ENCODE peak calls at places on chromosomes 11 and 22, in five cellular contexts. P, E, H, M and F are unnamed samples.

GRCh38 chr11:62105611-62106245 is 18.1 kb upstream of the INCENP start:
- DNase-seq in P (no peak), E (peak; percentile 69), H (no peak), M (no peak), F (peak; percentile 74)

GRCh38 chr22:48057116-48057835 is 1294.8 kb downstream of the TBC1D22A start:
- DNase-seq in P (no peak), E (no peak), H (no peak), M (no peak), F (no peak)

GRCh38 chr11:3995307-3995706 is 99.3 kb upstream of the RRM1 start:
- DNase-seq in P (no peak), E (no peak), H (no peak), M (no peak), F (no peak)

GRCh38 chr22:38191746-38192474 is 9.9 kb upstream of the MAFF start:
- DNase-seq in P (no peak), E (no peak), H (no peak), M (no peak), F (no peak)

GRCh38 chr22:49807780-49808708 is 19.6 kb downstream of the BRD1 start:
- DNase-seq in P (no peak), E (peak; percentile 36), H (no peak), M (no peak), F (no peak)

GRCh38 chr11:6545917-6546605 is 49.0 kb downstream of the DNHD1 start:
- DNase-seq in P (no peak), E (no peak), H (peak; percentile 61), M (no peak), F (no peak)

GRCh38 chr11:17382046-17382728 is 6.3 kb downstream of the KCNJ11 start:
- DNase-seq in P (no peak), E (no peak), H (no peak), M (no peak), F (peak; percentile 32)

GRCh38 chr11:128397362-128397761 is 190.0 kb downstream of the ETS1 start:
- DNase-seq in P (no peak), E (no peak), H (no peak), M (no peak), F (no peak)

GRCh38 chr11:62395885-62396778 is 22.7 kb upstream of the SCGB1A1 start:
- DNase-seq in P (no peak), E (no peak), H (no peak), M (no peak), F (no peak)

GRCh38 chr11:70556884-70557741 is 158.8 kb downstream of the CTTN start:
- DNase-seq in P (no peak), E (peak; percentile 8), H (no peak), M (no peak), F (no peak)

GRCh38 chr11:65552413-65552951 is 5.7 kb downstream of the LTBP3 start:
- DNase-seq in P (no peak), E (no peak), H (no peak), M (no peak), F (no peak)

GRCh38 chr11:33376331-33377099 is 119.3 kb downstream of the HIPK3 start:
- DNase-seq in P (no peak), E (peak; percentile 24), H (no peak), M (no peak), F (no peak)

DNA sequence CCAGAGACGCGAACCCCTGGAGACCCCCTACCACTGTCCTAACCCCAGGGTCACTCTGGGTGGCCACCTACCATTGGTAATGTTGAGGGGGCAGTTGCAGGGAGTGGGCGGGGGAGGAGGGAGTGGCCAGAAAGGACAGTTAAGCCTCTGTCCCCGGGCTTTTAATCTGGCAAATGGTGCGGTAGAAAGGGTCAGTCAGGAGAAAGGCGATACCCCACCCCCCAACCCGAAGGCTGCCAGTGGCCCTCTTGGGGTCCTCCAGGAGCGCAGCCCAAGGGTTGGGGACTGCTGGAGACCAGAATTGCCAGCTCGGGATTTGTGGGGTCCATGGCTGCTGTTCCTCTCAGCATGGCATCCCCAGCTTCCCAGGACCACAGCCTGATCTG is 742 bp downstream of the P2RY2 start:
- DNase-seq in P (no peak), E (no peak), H (no peak), M (no peak), F (no peak)
- H3K4me3 ChIP-seq in P (no peak overlapping the region), E (peak overlapping the region; percentile 25), H (peak overlapping the region; percentile 59), M (no peak overlapping the region), F (no peak overlapping the region)

DNA sequence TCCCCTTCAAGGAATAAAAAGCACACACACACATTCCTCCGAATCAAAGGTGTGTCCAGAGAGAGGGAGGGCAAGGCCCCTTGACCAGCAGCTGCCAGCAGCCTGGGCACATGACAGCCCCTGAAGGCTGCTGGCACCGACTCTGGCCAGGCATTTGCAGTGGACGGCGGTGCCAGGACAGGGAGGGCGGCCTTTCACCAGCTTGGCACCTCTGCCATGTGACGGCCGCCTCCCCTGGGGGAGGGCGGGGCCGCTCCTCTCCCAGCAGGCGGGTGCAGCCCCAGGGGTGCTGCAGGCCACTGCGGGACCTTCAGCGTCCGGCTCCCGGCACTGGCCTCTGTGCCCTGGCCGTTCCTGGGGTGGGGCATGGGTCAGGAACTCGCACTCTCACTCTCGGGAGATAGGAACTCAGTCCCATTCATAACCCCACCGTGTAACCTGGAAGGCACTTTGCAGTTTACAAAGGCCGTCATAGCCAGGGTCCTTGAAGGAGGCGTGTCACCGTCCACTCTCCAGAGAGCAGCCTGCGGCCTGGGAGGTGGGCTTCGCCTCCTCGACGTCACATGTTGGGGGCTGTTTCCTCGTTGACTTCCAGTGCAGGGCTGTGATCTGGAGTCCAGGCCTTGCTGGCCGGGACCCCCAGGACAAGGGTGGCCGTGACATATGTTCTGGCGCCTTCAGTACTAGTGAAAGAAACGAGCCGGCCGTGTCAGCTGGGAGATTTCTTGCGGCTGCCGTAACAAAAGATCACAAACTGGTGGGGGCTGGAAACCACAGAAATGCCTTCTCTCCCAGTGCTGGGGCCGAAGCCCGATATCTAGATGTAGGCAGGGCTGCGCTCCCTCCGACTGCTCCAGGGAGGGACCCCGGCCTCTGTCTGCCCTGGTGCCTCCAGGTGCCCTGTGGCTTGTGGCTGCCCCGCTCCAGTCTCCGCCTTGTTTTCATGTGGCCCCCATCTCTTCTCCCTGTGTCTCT is 39.9 kb upstream of the SMIM38 start:
- DNase-seq in P (no peak), E (peak; percentile 57), H (no peak), M (no peak), F (no peak)
- H3K4me3 ChIP-seq in P (no peak overlapping the region), E (no peak overlapping the region), H (no peak overlapping the region), M (no peak overlapping the region), F (no peak overlapping the region)

GRCh38 chr11:9613830-9614762 is 40.6 kb downstream of the WEE1 start:
- DNase-seq in P (peak; percentile 81), E (peak; percentile 85), H (peak; percentile 88), M (peak; percentile 37), F (peak; percentile 81)
- H3K4me3 ChIP-seq in P (no peak overlapping the region), E (peak overlapping the region; percentile 23), H (peak overlapping the region; percentile 54), M (peak overlapping the region; percentile 4), F (peak overlapping the region; percentile 62)

DNA sequence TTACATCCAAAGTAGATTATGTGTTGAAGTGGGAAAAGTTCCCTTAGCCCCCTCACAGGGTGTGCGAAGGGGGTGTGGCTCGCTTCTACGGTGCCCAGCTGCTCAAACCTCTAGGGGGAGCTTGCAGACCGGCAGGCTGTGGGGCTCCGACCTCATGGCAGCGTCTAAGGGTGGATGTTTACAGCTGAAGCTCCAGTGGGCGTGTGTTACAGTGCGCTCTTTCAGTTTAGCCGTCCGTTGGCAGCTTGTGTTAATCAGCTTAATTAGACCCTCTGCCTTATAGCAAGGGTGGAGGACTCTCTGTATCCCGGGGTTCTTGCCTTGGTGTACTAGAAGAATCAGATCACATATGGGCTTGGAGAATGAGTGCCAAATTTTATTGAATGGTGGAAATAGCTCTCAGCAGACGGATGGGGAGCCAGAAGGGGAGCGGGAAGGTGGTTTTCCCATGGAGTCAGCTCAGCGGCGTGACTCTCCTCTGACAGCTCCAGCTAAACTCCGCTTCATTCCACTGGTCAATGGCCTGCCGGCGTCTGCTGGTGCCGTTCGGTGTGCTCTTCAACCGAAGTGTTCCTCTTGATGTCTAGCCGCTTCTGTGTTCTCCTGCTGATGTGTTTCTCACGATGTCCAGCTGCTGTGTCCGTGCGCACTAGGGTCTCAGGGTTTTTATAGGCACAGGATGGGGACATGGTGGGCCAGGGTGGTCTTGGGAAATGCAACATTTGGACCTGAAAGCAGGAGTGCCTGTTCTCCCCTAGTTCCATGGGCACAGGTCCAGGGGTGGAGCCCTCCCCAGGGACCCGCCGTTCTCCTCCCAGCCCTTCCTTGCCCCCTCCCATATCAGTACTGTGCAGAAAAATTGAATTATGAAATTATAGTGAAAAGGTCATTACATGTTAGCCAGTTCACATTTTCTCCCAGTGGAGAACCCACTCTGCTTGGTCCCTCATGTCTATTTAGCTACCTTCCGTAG is 28.6 kb upstream of the OR10G7 start:
- DNase-seq in P (peak; percentile 27), E (peak; percentile 75), H (peak; percentile 66), M (peak; percentile 1), F (peak; percentile 77)
- H3K4me3 ChIP-seq in P (no peak overlapping the region), E (no peak overlapping the region), H (peak overlapping the region; percentile 17), M (peak overlapping the region; percentile 20), F (peak overlapping the region; percentile 27)

GRCh38 chr11:96237759-96238158 is 105.2 kb downstream of the MAML2 start:
- DNase-seq in P (no peak), E (no peak), H (no peak), M (no peak), F (no peak)

GRCh38 chr11:96242971-96243647 is 99.9 kb downstream of the MAML2 start:
- DNase-seq in P (peak; percentile 98), E (peak; percentile 99), H (peak; percentile 88), M (peak; percentile 88), F (peak; percentile 99)

GRCh38 chr11:96238563-96239166 is 104.3 kb downstream of the MAML2 start:
- DNase-seq in P (no peak), E (no peak), H (no peak), M (no peak), F (peak; percentile 46)

GRCh38 chr11:96241351-96241841 is 101.6 kb downstream of the MAML2 start:
- DNase-seq in P (no peak), E (no peak), H (no peak), M (no peak), F (no peak)

DNA sequence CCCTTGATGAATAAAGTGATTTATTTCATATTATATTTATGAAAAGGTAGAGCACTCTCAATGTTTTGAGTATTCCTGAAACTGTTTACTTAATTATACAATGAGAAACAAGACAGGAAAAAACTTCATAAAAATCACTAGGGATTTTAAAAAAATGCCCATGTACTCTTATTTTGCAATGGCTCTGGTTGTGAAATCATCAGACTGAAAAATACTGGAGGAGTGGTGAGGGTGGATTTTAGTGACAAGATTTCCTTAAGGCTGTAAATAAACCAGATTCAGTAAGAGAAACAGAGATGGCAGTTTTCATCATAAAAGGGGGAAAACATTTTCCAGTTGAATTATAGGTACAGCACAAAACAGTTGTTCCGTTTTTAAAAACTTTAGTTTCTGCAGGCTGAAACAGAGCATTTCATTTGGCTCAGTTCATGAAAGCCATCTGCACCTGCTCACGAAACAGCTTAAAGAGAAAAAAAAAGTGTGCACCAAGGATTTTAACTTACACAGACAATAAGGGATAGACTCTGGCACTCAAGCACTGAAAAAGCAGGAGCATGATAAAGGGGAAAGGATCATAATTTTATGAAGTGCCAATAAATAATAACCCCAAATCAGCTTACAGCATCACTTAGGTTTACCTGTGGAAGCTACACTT is 100.7 kb downstream of the MAML2 start:
- DNase-seq in P (no peak), E (peak; percentile 76), H (no peak), M (no peak), F (peak; percentile 62)
- H3K4me3 ChIP-seq in P (no peak overlapping the region), E (no peak overlapping the region), H (peak overlapping the region; percentile 43), M (no peak overlapping the region), F (no peak overlapping the region)